ENCODE peak calls at places on chromosomes 7 and 10, in five cellular contexts. X is lower lobe of right lung, F is Calu3, M is colonic mucosa, O is A549. J is an unnamed sample.

GRCh38 chr10:17768957-17769356 is 17.0 kb downstream of the TMEM236 start:
- DNase-seq in X (no peak), F (no peak), M (no peak), O (no peak), J (no peak)

GRCh38 chr7:45917658-45918057 is 3.4 kb downstream of the IGFBP3 start:
- DNase-seq in X (peak), F (peak), M (peak), O (peak), J (peak)

GRCh38 chr10:123459371-123460224 is 206.6 kb upstream of the GPR26 start:
- DNase-seq in X (no peak), F (no peak), M (no peak), O (no peak), J (no peak)

GRCh38 chr10:70930251-70931000 is 42.1 kb upstream of the PCBD1 start:
- DNase-seq in X (no peak), F (no peak), M (no peak), O (no peak), J (no peak)

GRCh38 chr7:143074141-143074540 is 22.0 kb downstream of the OR6V1 start:
- DNase-seq in X (no peak), F (no peak), M (no peak), O (no peak), J (no peak)

GRCh38 chr7:2172311-2173183 is 60.2 kb downstream of the MAD1L1 start:
- DNase-seq in X (no peak), F (no peak), M (peak), O (no peak), J (peak)

GRCh38 chr10:69901623-69902505 is 100.2 kb downstream of the COL13A1 start:
- DNase-seq in X (peak), F (peak), M (peak), O (peak), J (no peak)

GRCh38 chr10:49274886-49275285 is 24.1 kb upstream of the C10orf71 start:
- DNase-seq in X (no peak), F (no peak), M (no peak), O (no peak), J (no peak)

GRCh38 chr10:71255817-71256660 is 43.7 kb downstream of the UNC5B start:
- DNase-seq in X (no peak), F (peak), M (peak), O (no peak), J (no peak)

GRCh38 chr7:143375298-143376034 is 5.7 kb upstream of the ZYX start:
- DNase-seq in X (no peak), F (no peak), M (no peak), O (no peak), J (no peak)

GRCh38 chr10:19816420-19817250 is at the start of gene PLXDC2:
- DNase-seq in X (peak), F (no peak), M (peak), O (no peak), J (no peak)

GRCh38 chr7:90690159-90690858 is 94.2 kb downstream of the CDK14 start:
- DNase-seq in X (no peak), F (no peak), M (no peak), O (no peak), J (no peak)

GRCh38 chr10:78417425-78418370 is 384.0 kb downstream of the RPS24 start:
- DNase-seq in X (no peak), F (no peak), M (no peak), O (no peak), J (no peak)

GRCh38 chr10:11218395-11218794 is 200.7 kb downstream of the CELF2 start:
- DNase-seq in X (no peak), F (no peak), M (no peak), O (no peak), J (no peak)

GRCh38 chr10:77188000-77188395 is 449.6 kb downstream of the KCNMA1 start:
- DNase-seq in X (no peak), F (no peak), M (no peak), O (no peak), J (no peak)

GRCh38 chr10:58512470-58513188 is at the start of gene BICC1:
- DNase-seq in X (no peak), F (peak), M (peak), O (peak), J (peak)

GRCh38 chr7:135121868-135122267 is 26.0 kb upstream of the TMEM140 start:
- DNase-seq in X (no peak), F (no peak), M (no peak), O (no peak), J (no peak)

GRCh38 chr10:75399461-75400162 is 2.0 kb downstream of the ZNF503 start:
- DNase-seq in X (peak), F (peak), M (peak), O (peak), J (no peak)

GRCh38 chr7:142603870-142604448 is 145.3 kb upstream of the PRSS1 start:
- DNase-seq in X (no peak), F (peak), M (peak), O (peak), J (no peak)

GRCh38 chr7:30366606-30367005 is 82.2 kb downstream of the ZNRF2 start:
- DNase-seq in X (no peak), F (no peak), M (no peak), O (no peak), J (no peak)

DNA sequence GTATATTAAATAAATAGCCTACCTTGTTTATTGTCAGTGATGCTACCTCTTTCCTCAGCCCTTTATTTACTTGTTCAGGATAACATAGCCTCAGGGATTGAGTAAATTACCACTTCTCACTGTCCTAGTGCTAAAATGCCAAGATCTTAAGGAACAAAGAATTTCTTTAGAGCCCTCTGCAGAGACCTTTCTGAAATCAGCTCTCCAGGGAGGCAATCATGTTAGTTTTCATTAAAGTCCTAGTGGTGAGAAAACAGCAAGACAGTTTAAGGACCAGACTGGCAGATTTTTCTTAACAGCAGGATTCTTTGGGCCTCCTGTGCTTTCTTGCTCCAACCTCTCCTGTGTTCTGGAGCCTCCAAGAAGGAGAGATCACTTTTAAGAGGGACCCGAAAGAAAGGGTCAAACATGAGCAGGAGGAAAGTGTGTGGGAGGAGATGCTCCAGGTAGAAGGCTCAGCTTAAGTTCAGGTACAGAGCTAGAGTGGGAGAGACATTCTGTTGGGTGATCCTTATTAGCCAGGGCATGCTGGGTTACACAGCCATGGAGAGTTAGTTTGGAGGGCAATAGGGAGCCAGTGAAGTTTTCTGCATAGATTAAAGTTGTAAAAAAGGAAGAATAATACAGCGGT is 1.2 kb upstream of the PLCE1 start:
- DNase-seq in X (no peak), F (no peak), M (no peak), O (peak), J (no peak)
- TF ChIP-seq CTCF in X (no peak), F (no peak), M (no peak), O (no peak), J (no peak)

GRCh38 chr7:132141109-132141508 is 435.2 kb downstream of the PLXNA4 start:
- DNase-seq in X (no peak), F (no peak), M (no peak), O (no peak), J (no peak)

GRCh38 chr7:132145466-132145865 is 430.8 kb downstream of the PLXNA4 start:
- DNase-seq in X (no peak), F (peak), M (peak), O (peak), J (no peak)

GRCh38 chr7:132142006-132142405 is 434.3 kb downstream of the PLXNA4 start:
- DNase-seq in X (no peak), F (no peak), M (no peak), O (no peak), J (no peak)

GRCh38 chr7:132148876-132149275 is 427.4 kb downstream of the PLXNA4 start:
- DNase-seq in X (no peak), F (no peak), M (no peak), O (no peak), J (no peak)

DNA sequence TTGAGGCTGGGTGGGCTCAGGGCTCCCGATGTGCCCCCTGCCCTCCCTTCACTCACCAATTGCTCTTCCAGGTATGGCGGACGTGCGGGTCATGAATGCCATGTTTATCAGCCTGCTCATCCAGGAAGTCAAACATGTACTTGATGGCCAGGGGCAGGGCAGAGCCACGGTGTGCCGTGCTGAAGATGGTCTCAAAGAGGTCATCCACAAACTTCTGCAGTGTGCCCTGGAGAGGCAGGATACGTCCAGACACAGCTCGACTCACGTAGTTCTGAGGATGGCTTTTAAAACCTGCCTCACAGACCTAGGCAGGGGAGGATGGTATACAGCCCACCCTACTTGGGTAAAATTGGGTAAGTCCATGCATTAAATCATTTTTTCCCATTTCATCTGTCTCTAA is 431.2 kb downstream of the PLXNA4 start:
- DNase-seq in X (no peak), F (no peak), M (no peak), O (no peak), J (no peak)
- TF ChIP-seq CTCF in X (no peak), F (no peak), M (no peak), O (no peak), J (no peak)

DNA sequence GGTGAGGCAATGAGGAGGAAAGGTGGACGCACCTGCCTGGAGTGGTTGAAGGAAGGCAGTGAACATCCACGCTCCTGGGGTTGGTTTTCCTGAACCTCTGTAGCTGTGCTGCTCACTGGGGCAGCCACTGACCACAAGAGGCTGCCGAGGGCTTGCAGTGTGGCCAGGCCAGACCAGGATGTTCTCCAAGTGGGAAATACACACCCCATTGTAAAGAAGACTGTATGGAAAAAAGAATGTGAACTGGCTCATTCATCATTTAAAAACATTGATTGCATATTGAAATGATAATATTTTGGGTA is 107.6 kb downstream of the SNX10 start:
- DNase-seq in X (peak), F (peak), M (no peak), O (peak), J (no peak)
- TF ChIP-seq CTCF in X (peak), F (no peak), M (peak), O (peak), J (peak)

GRCh38 chr7:94056796-94057207 is 52.6 kb upstream of the BET1 start:
- DNase-seq in X (no peak), F (no peak), M (no peak), O (no peak), J (no peak)
- TF ChIP-seq CTCF in X (no peak), F (no peak), M (no peak), O (no peak), J (no peak)

GRCh38 chr7:100966542-100967291 is 2.6 kb upstream of the MUC12 start:
- DNase-seq in X (no peak), F (no peak), M (no peak), O (no peak), J (no peak)
- TF ChIP-seq CTCF in X (no peak), F (no peak), M (no peak), O (peak), J (no peak)

GRCh38 chr10:122164028-122164601 is 107.0 kb upstream of the BTBD16 start:
- DNase-seq in X (no peak), F (no peak), M (no peak), O (no peak), J (no peak)
- TF ChIP-seq CTCF in X (no peak), F (no peak), M (no peak), O (no peak), J (no peak)

GRCh38 chr7:153193144-153193595 is 433.6 kb downstream of the ACTR3B start:
- DNase-seq in X (peak), F (no peak), M (no peak), O (peak), J (peak)
- TF ChIP-seq CTCF in X (peak), F (no peak), M (no peak), O (peak), J (peak)

DNA sequence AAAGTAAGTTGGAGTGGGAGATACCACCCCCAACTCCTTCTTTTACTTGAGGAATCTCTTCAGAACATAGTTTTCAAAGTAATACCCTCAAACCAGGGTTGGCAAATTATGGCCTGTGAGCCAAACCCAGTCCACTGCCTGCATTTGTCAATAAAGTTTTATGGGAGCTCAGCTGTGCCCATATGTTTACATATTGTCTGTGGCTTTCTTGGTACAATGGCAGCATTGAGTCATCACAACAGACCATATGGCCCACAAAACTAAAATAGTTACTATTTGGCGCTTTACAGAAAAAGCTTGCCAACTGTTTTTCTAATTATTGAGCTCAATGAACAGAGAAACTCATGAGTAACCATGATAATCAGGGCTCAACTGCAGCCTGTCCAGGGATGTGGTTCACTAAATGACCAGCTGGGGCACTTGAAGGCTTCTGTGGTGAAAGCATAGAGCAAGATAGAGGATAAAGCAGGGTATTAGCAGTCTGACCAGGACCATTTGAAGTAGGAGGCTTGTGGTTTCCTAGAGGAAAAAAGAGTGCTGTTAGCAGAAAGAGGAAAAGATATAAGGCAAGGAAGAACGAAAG is 196.0 kb upstream of the GRB10 start:
- DNase-seq in X (no peak), F (no peak), M (no peak), O (peak), J (no peak)
- TF ChIP-seq CTCF in X (no peak), F (peak), M (no peak), O (no peak), J (no peak)

GRCh38 chr7:50369408-50370026 is 65.0 kb downstream of the IKZF1 start:
- DNase-seq in X (no peak), F (no peak), M (no peak), O (no peak), J (no peak)
- TF ChIP-seq CTCF in X (peak), F (peak), M (peak), O (no peak), J (peak)

J was measured in D721Med.